ENCODE peak calls at places on chromosomes 4 and X, in eight cellular contexts. One of them, this sample, is unnamed.

GRCh38 chr4:1297023-1297395 is 7.3 kb downstream of the MAEA start:
- DNase-seq in G401: no peak
- DNase-seq in right lobe of liver: peak
- DNase-seq in amygdala: no peak
- DNase-seq in activated B cell treated with CpG ODN at 0.5 μM for 24 hours: no peak
- DNase-seq in CD4-positive, alpha-beta T cell: no peak
- DNase-seq in CD8-positive, alpha-beta T cell: no peak
- DNase-seq in H4: no peak
- DNase-seq in this sample: no peak

GRCh38 chr4:159444668-159445067 is 341.8 kb downstream of the RAPGEF2 start:
- DNase-seq in G401: no peak
- DNase-seq in right lobe of liver: no peak
- DNase-seq in amygdala: no peak
- DNase-seq in activated B cell treated with CpG ODN at 0.5 μM for 24 hours: no peak
- DNase-seq in CD4-positive, alpha-beta T cell: no peak
- DNase-seq in CD8-positive, alpha-beta T cell: no peak
- DNase-seq in H4: peak
- DNase-seq in this sample: no peak

GRCh38 chr4:99029852-99030251 is 34.3 kb downstream of the METAP1 start:
- DNase-seq in G401: no peak
- DNase-seq in right lobe of liver: no peak
- DNase-seq in amygdala: no peak
- DNase-seq in activated B cell treated with CpG ODN at 0.5 μM for 24 hours: no peak
- DNase-seq in CD4-positive, alpha-beta T cell: no peak
- DNase-seq in CD8-positive, alpha-beta T cell: no peak
- DNase-seq in H4: no peak
- DNase-seq in this sample: no peak

GRCh38 chr4:94441838-94442237 is 9.9 kb upstream of the PDLIM5 start:
- DNase-seq in G401: no peak
- DNase-seq in right lobe of liver: no peak
- DNase-seq in amygdala: no peak
- DNase-seq in activated B cell treated with CpG ODN at 0.5 μM for 24 hours: no peak
- DNase-seq in CD4-positive, alpha-beta T cell: no peak
- DNase-seq in CD8-positive, alpha-beta T cell: no peak
- DNase-seq in H4: no peak
- DNase-seq in this sample: no peak

GRCh38 chr4:168514249-168514852 is 17.5 kb downstream of the PALLD start:
- DNase-seq in G401: peak
- DNase-seq in right lobe of liver: no peak
- DNase-seq in amygdala: no peak
- DNase-seq in activated B cell treated with CpG ODN at 0.5 μM for 24 hours: no peak
- DNase-seq in CD4-positive, alpha-beta T cell: no peak
- DNase-seq in CD8-positive, alpha-beta T cell: no peak
- DNase-seq in H4: no peak
- DNase-seq in this sample: no peak

GRCh38 chr4:23232987-23233386 is 540.2 kb downstream of the GBA3 start:
- DNase-seq in G401: no peak
- DNase-seq in right lobe of liver: no peak
- DNase-seq in amygdala: no peak
- DNase-seq in activated B cell treated with CpG ODN at 0.5 μM for 24 hours: no peak
- DNase-seq in CD4-positive, alpha-beta T cell: no peak
- DNase-seq in CD8-positive, alpha-beta T cell: no peak
- DNase-seq in H4: no peak
- DNase-seq in this sample: no peak

GRCh38 chr4:165207431-165208321 is at the start of gene KLHL2:
- DNase-seq in G401: peak
- DNase-seq in right lobe of liver: peak
- DNase-seq in amygdala: peak
- DNase-seq in activated B cell treated with CpG ODN at 0.5 μM for 24 hours: peak
- DNase-seq in CD4-positive, alpha-beta T cell: peak
- DNase-seq in CD8-positive, alpha-beta T cell: peak
- DNase-seq in H4: peak
- DNase-seq in this sample: peak

GRCh38 chr4:2071912-2072867 is 13.1 kb downstream of the NAT8L start:
- DNase-seq in G401: peak
- DNase-seq in right lobe of liver: no peak
- DNase-seq in amygdala: peak
- DNase-seq in activated B cell treated with CpG ODN at 0.5 μM for 24 hours: no peak
- DNase-seq in CD4-positive, alpha-beta T cell: no peak
- DNase-seq in CD8-positive, alpha-beta T cell: no peak
- DNase-seq in H4: no peak
- DNase-seq in this sample: no peak

GRCh38 chr4:76626686-76627465 is 191.8 kb downstream of the SHROOM3 start:
- DNase-seq in G401: no peak
- DNase-seq in right lobe of liver: no peak
- DNase-seq in amygdala: no peak
- DNase-seq in activated B cell treated with CpG ODN at 0.5 μM for 24 hours: no peak
- DNase-seq in CD4-positive, alpha-beta T cell: no peak
- DNase-seq in CD8-positive, alpha-beta T cell: no peak
- DNase-seq in H4: no peak
- DNase-seq in this sample: no peak

GRCh38 chrX:55818673-55819375 is 101.3 kb downstream of the RRAGB start:
- DNase-seq in G401: no peak
- DNase-seq in right lobe of liver: no peak
- DNase-seq in amygdala: no peak
- DNase-seq in activated B cell treated with CpG ODN at 0.5 μM for 24 hours: no peak
- DNase-seq in CD4-positive, alpha-beta T cell: no peak
- DNase-seq in CD8-positive, alpha-beta T cell: no peak
- DNase-seq in H4: no peak
- DNase-seq in this sample: no peak

GRCh38 chr4:116480486-116480990 is 604.8 kb downstream of the TRAM1L1 start:
- DNase-seq in G401: no peak
- DNase-seq in right lobe of liver: no peak
- DNase-seq in amygdala: no peak
- DNase-seq in activated B cell treated with CpG ODN at 0.5 μM for 24 hours: no peak
- DNase-seq in CD4-positive, alpha-beta T cell: no peak
- DNase-seq in CD8-positive, alpha-beta T cell: no peak
- DNase-seq in H4: no peak
- DNase-seq in this sample: no peak

GRCh38 chrX:125782184-125782583 is 383.9 kb downstream of the DCAF12L2 start:
- DNase-seq in G401: no peak
- DNase-seq in right lobe of liver: no peak
- DNase-seq in amygdala: no peak
- DNase-seq in activated B cell treated with CpG ODN at 0.5 μM for 24 hours: no peak
- DNase-seq in CD4-positive, alpha-beta T cell: no peak
- DNase-seq in CD8-positive, alpha-beta T cell: no peak
- DNase-seq in H4: no peak
- DNase-seq in this sample: no peak

GRCh38 chr4:76067652-76068286 is 6.7 kb upstream of the ART3 start:
- DNase-seq in G401: peak
- DNase-seq in right lobe of liver: peak
- DNase-seq in amygdala: no peak
- DNase-seq in activated B cell treated with CpG ODN at 0.5 μM for 24 hours: peak
- DNase-seq in CD4-positive, alpha-beta T cell: peak
- DNase-seq in CD8-positive, alpha-beta T cell: peak
- DNase-seq in H4: peak
- DNase-seq in this sample: peak

GRCh38 chrX:48824066-48824465 is 2.2 kb upstream of the ERAS start:
- DNase-seq in G401: no peak
- DNase-seq in right lobe of liver: no peak
- DNase-seq in amygdala: no peak
- DNase-seq in activated B cell treated with CpG ODN at 0.5 μM for 24 hours: no peak
- DNase-seq in CD4-positive, alpha-beta T cell: no peak
- DNase-seq in CD8-positive, alpha-beta T cell: no peak
- DNase-seq in H4: no peak
- DNase-seq in this sample: no peak

GRCh38 chr4:109298279-109299010 is 4.0 kb downstream of the COL25A1 start:
- DNase-seq in G401: peak
- DNase-seq in right lobe of liver: no peak
- DNase-seq in amygdala: no peak
- DNase-seq in activated B cell treated with CpG ODN at 0.5 μM for 24 hours: no peak
- DNase-seq in CD4-positive, alpha-beta T cell: no peak
- DNase-seq in CD8-positive, alpha-beta T cell: no peak
- DNase-seq in H4: no peak
- DNase-seq in this sample: no peak

GRCh38 chr4:21517460-21517859 is 431.1 kb downstream of the KCNIP4 start:
- DNase-seq in G401: no peak
- DNase-seq in right lobe of liver: no peak
- DNase-seq in amygdala: no peak
- DNase-seq in activated B cell treated with CpG ODN at 0.5 μM for 24 hours: no peak
- DNase-seq in CD4-positive, alpha-beta T cell: no peak
- DNase-seq in CD8-positive, alpha-beta T cell: no peak
- DNase-seq in H4: no peak
- DNase-seq in this sample: no peak

GRCh38 chrX:141924293-141924692 is 20.6 kb downstream of the MAGEC1 start:
- DNase-seq in G401: no peak
- DNase-seq in right lobe of liver: no peak
- DNase-seq in amygdala: no peak
- DNase-seq in activated B cell treated with CpG ODN at 0.5 μM for 24 hours: no peak
- DNase-seq in CD4-positive, alpha-beta T cell: no peak
- DNase-seq in CD8-positive, alpha-beta T cell: no peak
- DNase-seq in H4: no peak
- DNase-seq in this sample: no peak

GRCh38 chrX:136319600-136319999 is 18.8 kb downstream of the ADGRG4 start:
- DNase-seq in G401: no peak
- DNase-seq in right lobe of liver: no peak
- DNase-seq in amygdala: no peak
- DNase-seq in activated B cell treated with CpG ODN at 0.5 μM for 24 hours: no peak
- DNase-seq in CD4-positive, alpha-beta T cell: no peak
- DNase-seq in CD8-positive, alpha-beta T cell: no peak
- DNase-seq in H4: no peak
- DNase-seq in this sample: no peak

GRCh38 chrX:16664626-16665025 is 14.7 kb downstream of the S100G start:
- DNase-seq in G401: no peak
- DNase-seq in right lobe of liver: no peak
- DNase-seq in amygdala: no peak
- DNase-seq in activated B cell treated with CpG ODN at 0.5 μM for 24 hours: no peak
- DNase-seq in CD4-positive, alpha-beta T cell: no peak
- DNase-seq in CD8-positive, alpha-beta T cell: no peak
- DNase-seq in H4: no peak
- DNase-seq in this sample: no peak

GRCh38 chrX:68354869-68355628 is 78.2 kb downstream of the OPHN1 start:
- DNase-seq in G401: no peak
- DNase-seq in right lobe of liver: no peak
- DNase-seq in amygdala: no peak
- DNase-seq in activated B cell treated with CpG ODN at 0.5 μM for 24 hours: no peak
- DNase-seq in CD4-positive, alpha-beta T cell: no peak
- DNase-seq in CD8-positive, alpha-beta T cell: no peak
- DNase-seq in H4: no peak
- DNase-seq in this sample: no peak

GRCh38 chr4:186942745-186943606 is 219.3 kb upstream of the FAT1 start:
- DNase-seq in G401: no peak
- DNase-seq in right lobe of liver: no peak
- DNase-seq in amygdala: no peak
- DNase-seq in activated B cell treated with CpG ODN at 0.5 μM for 24 hours: no peak
- DNase-seq in CD4-positive, alpha-beta T cell: no peak
- DNase-seq in CD8-positive, alpha-beta T cell: no peak
- DNase-seq in H4: no peak
- DNase-seq in this sample: no peak

GRCh38 chr4:64598068-64598467 is 188.8 kb upstream of the TECRL start:
- DNase-seq in G401: no peak
- DNase-seq in right lobe of liver: no peak
- DNase-seq in amygdala: no peak
- DNase-seq in activated B cell treated with CpG ODN at 0.5 μM for 24 hours: no peak
- DNase-seq in CD4-positive, alpha-beta T cell: no peak
- DNase-seq in CD8-positive, alpha-beta T cell: no peak
- DNase-seq in H4: no peak
- DNase-seq in this sample: no peak